ENCODE peak calls at places on chromosomes 13 and 19, in nine cellular contexts. V, O, U, P, A, F, G, L and Z are unnamed samples.
A peak's percentile ranks its signal among the peaks of the same experiment; 100 is the strongest.

GRCh38 chr19:14325863-14326262 is 55.4 kb upstream of the ADGRE5 start:
- DNase-seq in G (no peak), L (no peak), U (no peak), P (no peak), V (no peak), A (no peak), O (no peak), F (peak; percentile 16), Z (no peak)

GRCh38 chr19:49243129-49243528 is 81.9 kb downstream of the SLC6A16 start:
- DNase-seq in U (no peak), F (no peak), G (no peak), A (no peak), L (no peak), P (no peak), V (no peak), O (no peak), Z (no peak)

GRCh38 chr19:54345938-54346386 is 7.0 kb upstream of the LILRA4 start:
- DNase-seq in O (no peak), G (no peak), P (no peak), V (no peak), F (no peak), U (no peak), L (no peak), A (no peak), Z (no peak)

GRCh38 chr13:96428904-96429303 is 339.0 kb downstream of the HS6ST3 start:
- DNase-seq in V (no peak), F (no peak), U (no peak), O (no peak), G (no peak), L (no peak), P (no peak), A (no peak), Z (no peak)

GRCh38 chr19:3698386-3698950 is 1.8 kb downstream of the PIP5K1C start:
- DNase-seq in V (no peak), A (no peak), F (peak; percentile 44), U (peak; percentile 13), O (no peak), L (no peak), G (no peak), P (no peak), Z (no peak)

GRCh38 chr13:52405369-52405766 is 604 bp downstream of the THSD1 start:
- DNase-seq in U (peak; percentile 42), F (no peak), G (no peak), O (no peak), P (no peak), V (no peak), L (no peak), A (no peak), Z (no peak)

GRCh38 chr13:91017669-91018053 is 329.8 kb upstream of the MIR17HG start:
- DNase-seq in O (no peak), P (no peak), L (no peak), V (no peak), F (peak; percentile 27), A (no peak), G (peak; percentile 6), U (no peak), Z (no peak)

GRCh38 chr19:41431426-41432386 is 4.5 kb upstream of the B3GNT8 start:
- DNase-seq in V (no peak), U (peak; percentile 93), A (no peak), L (no peak), P (no peak), O (no peak), F (peak; percentile 64), G (no peak), Z (no peak)

GRCh38 chr13:60944863-60945262 is 470.8 kb downstream of the PCDH20 start:
- DNase-seq in V (peak; percentile 45), O (no peak), P (no peak), G (no peak), L (no peak), U (no peak), A (no peak), F (no peak), Z (no peak)

GRCh38 chr13:40665061-40665753 is 1.2 kb downstream of the FOXO1 start:
- DNase-seq in F (no peak), A (peak; percentile 51), V (peak; percentile 54), O (no peak), G (no peak), P (no peak), U (peak; percentile 51), L (peak; percentile 4), Z (no peak)

GRCh38 chr19:45351401-45351952 is 10.9 kb downstream of the KLC3 start:
- DNase-seq in V (no peak), U (no peak), F (no peak), P (no peak), L (no peak), O (no peak), A (no peak), G (no peak), Z (no peak)

GRCh38 chr19:23823952-23824389 is 65.3 kb upstream of the ZNF681 start:
- DNase-seq in F (peak; percentile 21), G (no peak), O (no peak), V (no peak), U (no peak), P (no peak), A (peak; percentile 10), L (no peak), Z (no peak)

GRCh38 chr13:35279500-35279899 is 197.0 kb downstream of the MAB21L1 start:
- DNase-seq in L (no peak), U (no peak), O (no peak), A (no peak), P (no peak), F (no peak), G (no peak), V (no peak), Z (no peak)

GRCh38 chr13:114161644-114162532 is 17.2 kb upstream of the CFAP97D2 start:
- DNase-seq in L (no peak), P (no peak), O (no peak), F (no peak), U (peak; percentile 38), V (peak; percentile 68), A (no peak), G (peak; percentile 12), Z (no peak)

GRCh38 chr19:1837625-1838105 is 10.6 kb downstream of the REXO1 start:
- DNase-seq in G (no peak), P (no peak), F (no peak), V (no peak), A (peak; percentile 78), L (no peak), O (no peak), U (peak; percentile 30), Z (no peak)

GRCh38 chr13:90254437-90254836 is 1093.0 kb upstream of the MIR17HG start:
- DNase-seq in F (no peak), A (no peak), U (no peak), L (no peak), G (no peak), P (no peak), V (no peak), O (no peak), Z (no peak)

GRCh38 chr19:4473708-4474503 is 1.8 kb downstream of the HDGFL2 start:
- DNase-seq in G (no peak), L (no peak), V (no peak), A (no peak), O (no peak), U (no peak), P (no peak), F (no peak), Z (no peak)

GRCh38 chr13:64505511-64505910 is 2724.6 kb downstream of the PCDH9 start:
- DNase-seq in F (peak; percentile 65), L (no peak), G (no peak), V (no peak), A (no peak), P (no peak), O (peak; percentile 31), U (no peak), Z (no peak)

GRCh38 chr19:4064073-4064550 is 2.6 kb downstream of the ZBTB7A start:
- DNase-seq in V (no peak), O (no peak), P (no peak), L (no peak), A (no peak), F (no peak), U (no peak), G (no peak), Z (no peak)

GRCh38 chr13:112132619-112133018 is 65.7 kb downstream of the SOX1 start:
- DNase-seq in P (no peak), U (no peak), G (no peak), F (no peak), V (peak; percentile 32), L (no peak), A (no peak), O (no peak), Z (no peak)

GRCh38 chr19:37317403-37318209 is 53.3 kb upstream of the ZNF527 start:
- DNase-seq in O (peak; percentile 100), U (peak; percentile 99), G (no peak), F (peak; percentile 100), P (peak; percentile 86), L (peak; percentile 97), A (peak; percentile 93), V (peak; percentile 97), Z (peak; percentile 97)

GRCh38 chr13:42396501-42396900 is 124.5 kb downstream of the AKAP11 start:
- DNase-seq in P (no peak), L (no peak), A (peak; percentile 81), V (no peak), O (no peak), F (no peak), G (no peak), U (peak; percentile 59), Z (no peak)

GRCh38 chr13:96229356-96229755 is 139.4 kb downstream of the HS6ST3 start:
- DNase-seq in F (peak; percentile 36), G (no peak), U (peak; percentile 6), A (no peak), V (no peak), P (no peak), O (no peak), L (peak; percentile 5), Z (no peak)

GRCh38 chr13:40662866-40663265 is 3.6 kb downstream of the FOXO1 start:
- DNase-seq in G (no peak), F (no peak), V (no peak), A (peak; percentile 49), U (no peak), O (no peak), P (no peak), L (no peak), Z (no peak)

GRCh38 chr13:30696278-30697176 is 38.8 kb upstream of the ALOX5AP start:
- DNase-seq in U (peak; percentile 37), P (no peak), V (no peak), O (no peak), G (no peak), A (peak; percentile 15), L (no peak), F (no peak), Z (no peak)

GRCh38 chr13:23743269-23743668 is 145.9 kb downstream of the MIPEP start:
- DNase-seq in U (no peak), V (no peak), L (no peak), A (peak; percentile 13), P (no peak), O (no peak), F (no peak), G (peak; percentile 50), Z (no peak)